ENCODE peak calls at places on chromosome 14, in four cellular contexts. P is HepG2, B is K562, Z is WTC11. R is an unnamed sample.

GRCh38 chr14:22839159-22839779 is 2.9 kb downstream of the MMP14 start:
- DNase-seq in P (no peak), Z (no peak), B (no peak), R (no peak)

GRCh38 chr14:76761198-76761848 is at the start of gene VASH1:
- DNase-seq in Z (peak), B (peak), P (no peak), R (peak)

GRCh38 chr14:85093631-85094330 is 436.2 kb upstream of the FLRT2 start:
- DNase-seq in B (no peak), Z (no peak), P (no peak), R (no peak)

GRCh38 chr14:93137864-93138263 is 22.1 kb upstream of the ITPK1 start:
- DNase-seq in Z (peak), B (peak), P (peak), R (peak)

GRCh38 chr14:74951443-74952194 is 3.8 kb downstream of the PGF start:
- DNase-seq in Z (no peak), B (no peak), P (no peak), R (no peak)

GRCh38 chr14:97777622-97778021 is 980.4 kb downstream of the VRK1 start:
- DNase-seq in B (no peak), Z (no peak), P (no peak), R (no peak)

GRCh38 chr14:100896369-100897060 is 7.0 kb downstream of the RTL1 start:
- DNase-seq in B (no peak), Z (peak), P (no peak), R (peak)

GRCh38 chr14:53741379-53742225 is 215.0 kb downstream of the BMP4 start:
- DNase-seq in Z (no peak), B (no peak), P (no peak), R (no peak)

GRCh38 chr14:71321556-71322315 is 414.5 kb downstream of the PCNX1 start:
- DNase-seq in P (peak), Z (no peak), B (peak), R (no peak)

GRCh38 chr14:63624701-63625100 is 17.0 kb downstream of the WDR89 start:
- DNase-seq in B (no peak), Z (no peak), P (no peak), R (no peak)

GRCh38 chr14:32469388-32470160 is 140.5 kb downstream of the AKAP6 start:
- DNase-seq in B (peak), P (peak), Z (no peak), R (no peak)

GRCh38 chr14:94332063-94332583 is 9.0 kb upstream of the SERPINA6 start:
- DNase-seq in Z (no peak), B (no peak), P (no peak), R (no peak)

GRCh38 chr14:37060496-37061260 is 111.7 kb downstream of the SLC25A21 start:
- DNase-seq in Z (peak), B (no peak), P (no peak), R (no peak)

DNA sequence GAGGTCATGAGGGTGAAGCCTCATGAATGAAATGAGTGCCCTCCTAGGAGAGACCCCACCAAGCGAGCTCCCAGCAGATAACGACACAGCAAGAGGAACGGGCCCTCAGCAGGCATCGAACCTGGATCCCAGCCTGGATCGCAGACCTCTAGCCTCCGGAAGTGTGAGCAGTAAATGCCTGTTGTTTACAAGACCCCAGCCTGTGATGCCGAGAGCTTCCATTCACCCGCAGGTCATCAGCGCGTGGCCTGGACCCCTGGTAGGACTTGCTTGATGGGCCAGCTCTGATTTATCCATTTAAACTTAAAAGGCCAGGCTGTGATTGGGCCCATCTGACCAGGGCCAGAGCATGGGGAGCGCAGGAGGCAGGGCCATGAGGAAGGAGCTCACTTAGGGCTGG is 7.0 kb downstream of the TMEM179 start:
- DNase-seq in B (no peak), P (no peak), Z (no peak), R (no peak)
- TF ChIP-seq FOXJ3 in B (no peak), P (no peak), Z (no peak), R (no peak)

GRCh38 chr14:104598039-104598438 is 6.5 kb downstream of the TMEM179 start:
- DNase-seq in Z (no peak), B (no peak), P (no peak), R (peak)
- TF ChIP-seq FOXJ3 in Z (no peak), B (no peak), P (no peak), R (no peak)

GRCh38 chr14:69282448-69282847 is 22.5 kb downstream of the GALNT16 start:
- DNase-seq in P (no peak), B (no peak), Z (no peak), R (no peak)
- TF ChIP-seq FOXJ3 in P (no peak), B (no peak), Z (no peak), R (no peak)

GRCh38 chr14:30227871-30228270 is 300.2 kb upstream of the PRKD1 start:
- DNase-seq in Z (no peak), P (no peak), B (no peak), R (no peak)
- TF ChIP-seq FOXJ3 in Z (no peak), P (no peak), B (no peak), R (no peak)

DNA sequence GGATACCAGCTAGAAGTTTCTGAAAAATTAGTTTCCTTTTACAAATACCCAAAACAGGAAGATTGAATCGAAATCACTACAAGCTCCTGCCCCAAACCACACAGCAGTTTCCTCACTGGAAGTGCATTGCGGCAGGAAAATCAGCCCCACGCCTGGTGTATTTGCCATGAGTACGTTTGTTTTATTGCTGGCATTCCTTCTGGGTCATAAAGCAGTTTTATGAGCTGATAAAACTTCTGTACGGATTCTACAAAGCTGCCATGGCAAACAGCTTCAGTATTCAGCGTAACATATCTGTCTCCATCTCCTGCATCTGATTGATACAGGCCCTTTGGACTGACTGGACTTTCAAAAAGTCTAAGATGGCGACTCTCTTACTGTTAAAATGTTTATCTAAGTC is 23.6 kb downstream of the CDC42BPB start:
- DNase-seq in Z (no peak), B (no peak), P (no peak), R (no peak)
- TF ChIP-seq FOXJ3 in Z (no peak), B (no peak), P (no peak), R (no peak)